ENCODE peak calls at places on chromosome 16, in eight cellular contexts. O is HCT116, E is HepG2, W is endothelial cell of umbilical vein, J is GM12878, F is SK-N-SH, V is K562, Q is H1. L is an unnamed sample.
A peak's percentile ranks its signal among the peaks of the same experiment; 100 is the strongest.

GRCh38 chr16:12120331-12120981 is 143.9 kb downstream of the SNX29 start:
- DNase-seq in E (no peak), V (no peak), F (no peak), W (no peak), O (no peak), J (no peak), Q (no peak), L (no peak)

GRCh38 chr16:26301516-26301915 is 609.8 kb downstream of the HS3ST4 start:
- DNase-seq in W (no peak), V (no peak), F (no peak), Q (no peak), O (no peak), E (no peak), J (no peak), L (no peak)

GRCh38 chr16:73062640-73063283 is 14.8 kb upstream of the ZFHX3 start:
- DNase-seq in V (no peak), O (no peak), E (no peak), Q (peak; percentile 80), J (no peak), W (no peak), F (peak; percentile 79), L (peak; percentile 81)

GRCh38 chr16:84292032-84292431 is 2.6 kb upstream of the WFDC1 start:
- DNase-seq in W (no peak), O (no peak), V (no peak), J (no peak), Q (no peak), E (no peak), F (no peak), L (peak; percentile 34)

GRCh38 chr16:80174416-80174815 is 366.4 kb upstream of the DYNLRB2 start:
- DNase-seq in J (no peak), E (peak; percentile 41), W (no peak), V (no peak), Q (no peak), O (no peak), F (no peak), L (no peak)

GRCh38 chr16:53429221-53429943 is 4.9 kb upstream of the RBL2 start:
- DNase-seq in J (no peak), F (peak; percentile 48), Q (no peak), E (no peak), V (peak; percentile 60), W (peak; percentile 10), O (no peak), L (no peak)

GRCh38 chr16:83926726-83927397 is 26.2 kb upstream of the OSGIN1 start:
- DNase-seq in O (peak; percentile 86), E (peak; percentile 82), J (no peak), V (peak; percentile 82), Q (peak; percentile 98), W (peak; percentile 54), F (peak; percentile 90), L (peak; percentile 90)

GRCh38 chr16:71467810-71468209 is 5.8 kb upstream of the ZNF23 start:
- DNase-seq in J (no peak), W (peak; percentile 16), Q (no peak), V (peak; percentile 67), F (no peak), O (no peak), E (peak; percentile 37), L (peak; percentile 76)

GRCh38 chr16:54034684-54035083 is 251.9 kb downstream of the IRX3 start:
- DNase-seq in F (no peak), V (no peak), Q (no peak), W (peak; percentile 17), J (no peak), E (no peak), O (no peak), L (no peak)

GRCh38 chr16:69329369-69330285 is 761 bp downstream of the PDF start:
- DNase-seq in F (peak; percentile 72), V (peak; percentile 46), J (no peak), W (peak; percentile 20), Q (no peak), O (no peak), E (no peak), L (peak; percentile 45)

GRCh38 chr16:77499373-77500285 is 64.8 kb upstream of the ADAMTS18 start:
- DNase-seq in J (no peak), O (no peak), Q (no peak), E (no peak), W (peak; percentile 91), F (no peak), V (no peak), L (no peak)

GRCh38 chr16:69823831-69824563 is 61.9 kb downstream of the WWP2 start:
- DNase-seq in V (no peak), W (peak; percentile 27), J (peak; percentile 51), Q (no peak), F (no peak), O (no peak), E (no peak), L (no peak)

GRCh38 chr16:51556694-51557327 is 405.7 kb upstream of the SALL1 start:
- DNase-seq in Q (no peak), J (no peak), O (no peak), V (no peak), W (no peak), E (no peak), F (no peak), L (no peak)

GRCh38 chr16:89484088-89484501 is 6.3 kb downstream of the ANKRD11 start:
- DNase-seq in F (no peak), Q (no peak), O (no peak), V (no peak), W (no peak), E (no peak), J (no peak), L (no peak)

GRCh38 chr16:75304521-75305363 is 53.3 kb upstream of the BCAR1 start:
- DNase-seq in W (peak; percentile 53), O (peak; percentile 10), J (no peak), E (peak; percentile 67), F (no peak), V (peak; percentile 75), Q (no peak), L (no peak)

GRCh38 chr16:19430345-19430744 is 12.7 kb downstream of the TMC5 start:
- DNase-seq in J (no peak), E (no peak), F (no peak), Q (no peak), V (no peak), W (no peak), O (no peak), L (no peak)

GRCh38 chr16:4465977-4466779 is 8.2 kb downstream of the NMRAL1 start:
- DNase-seq in F (no peak), E (no peak), W (no peak), O (no peak), Q (no peak), V (no peak), J (no peak), L (no peak)

GRCh38 chr16:62966626-62967025 is 930.4 kb upstream of the CDH8 start:
- DNase-seq in J (no peak), W (no peak), F (no peak), Q (no peak), E (no peak), O (no peak), V (no peak), L (no peak)

GRCh38 chr16:53502331-53503269 is at the start of gene AKTIP:
- DNase-seq in O (no peak), E (no peak), J (no peak), W (peak; percentile 40), Q (peak; percentile 57), V (peak; percentile 22), F (peak; percentile 65), L (peak; percentile 74)

GRCh38 chr16:15557258-15557657 is 85.7 kb downstream of the MARF1 start:
- DNase-seq in V (no peak), J (no peak), F (no peak), W (no peak), Q (no peak), O (no peak), E (no peak), L (no peak)

GRCh38 chr16:59758848-59759247 is 1024.7 kb upstream of the GOT2 start:
- DNase-seq in Q (no peak), V (no peak), O (no peak), J (no peak), E (no peak), F (no peak), W (no peak), L (no peak)

GRCh38 chr16:30728904-30729672 is 19.1 kb upstream of the PHKG2 start:
- DNase-seq in J (no peak), F (no peak), V (no peak), Q (no peak), W (no peak), E (no peak), O (no peak), L (peak; percentile 12)
- H3K36me3 ChIP-seq in J (peaks cover 37% of the 10 kb centered on the region), F (peaks cover 79% of the 10 kb centered on the region), V (peaks cover 95% of the 10 kb centered on the region), Q (peaks cover 52% of the 10 kb centered on the region), W (peaks cover 43% of the 10 kb centered on the region), E (peaks cover 50% of the 10 kb centered on the region), O (peaks cover 58% of the 10 kb centered on the region), L (peaks cover 33% of the 10 kb centered on the region)

DNA sequence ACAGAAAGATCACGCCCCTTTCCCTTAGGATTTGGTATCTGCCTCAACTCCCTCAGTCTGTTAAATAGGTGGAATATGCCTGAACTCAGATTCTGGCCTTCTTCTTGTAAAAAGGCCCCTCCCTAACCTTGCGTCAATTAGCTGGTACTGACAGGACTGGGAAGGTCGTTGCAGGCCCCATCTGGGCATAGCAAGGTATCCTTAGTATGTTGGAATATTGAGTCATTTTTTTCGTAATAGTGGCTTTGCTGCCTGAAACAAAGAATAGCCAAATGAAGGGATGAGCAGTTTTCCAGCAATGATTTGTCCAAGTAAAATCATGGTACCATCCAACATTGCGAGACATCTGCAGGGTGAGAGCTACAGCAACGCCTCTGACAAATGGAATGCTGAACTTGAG is 39.2 kb upstream of the BRD7 start:
- DNase-seq in W (no peak), O (no peak), E (no peak), V (no peak), Q (no peak), F (no peak), J (no peak), L (no peak)
- H2AFZ ChIP-seq in W (no peak overlapping the region), O (no peak overlapping the region), E (no peak overlapping the region), V (no peak overlapping the region), Q (no peak overlapping the region), F (no peak overlapping the region), J (no peak overlapping the region), L (peak overlapping the region; percentile 83)

GRCh38 chr16:67451704-67452435 is 20.9 kb downstream of the HSD11B2 start:
- DNase-seq in O (no peak), V (no peak), E (no peak), Q (no peak), W (no peak), J (no peak), F (no peak), L (no peak)
- TF ChIP-seq POLR2AphosphoS5 in O (no peak), V (no peak), E (no peak), Q (no peak), W (no peak), J (no peak), F (no peak), L (no peak)

GRCh38 chr16:49474741-49475140 is 101.1 kb downstream of the C16orf78 start:
- DNase-seq in F (no peak), Q (no peak), J (no peak), E (no peak), W (no peak), O (no peak), V (no peak), L (no peak)

GRCh38 chr16:49472598-49472997 is 99.0 kb downstream of the C16orf78 start:
- DNase-seq in F (no peak), O (no peak), E (no peak), V (no peak), W (no peak), Q (peak; percentile 45), J (no peak), L (peak; percentile 22)

GRCh38 chr16:49473131-49473530 is 99.5 kb downstream of the C16orf78 start:
- DNase-seq in Q (no peak), E (no peak), F (no peak), O (no peak), V (no peak), J (no peak), W (no peak), L (no peak)

GRCh38 chr16:49471038-49471727 is 97.6 kb downstream of the C16orf78 start:
- DNase-seq in J (no peak), E (no peak), V (no peak), O (no peak), F (no peak), W (no peak), Q (peak; percentile 14), L (no peak)

GRCh38 chr16:49473773-49474172 is 100.2 kb downstream of the C16orf78 start:
- DNase-seq in W (no peak), V (no peak), J (no peak), E (no peak), Q (no peak), O (no peak), F (no peak), L (no peak)
- H3K36me3 ChIP-seq in W (no peaks in the 10 kb centered on the region), V (no peaks in the 10 kb centered on the region), J (no peaks in the 10 kb centered on the region), E (no peaks in the 10 kb centered on the region), Q (no peaks in the 10 kb centered on the region), O (no peaks in the 10 kb centered on the region), F (no peaks in the 10 kb centered on the region), L (no peaks in the 10 kb centered on the region)

L was measured in GM23338.